ENCODE peak calls at places on chromosomes 6 and 20, in nine cellular contexts. One of them, this sample, is unnamed. For H3K4me1, the result is how much of the 10 kb centered on the place peaks cover.

GRCh38 chr20:60579941-60580515 is 621.8 kb downstream of the CDH26 start:
- DNase-seq in pancreas: no peak
- DNase-seq in naive thymus-derived CD4-positive, alpha-beta T cell: no peak
- DNase-seq in A549: no peak
- DNase-seq in mucosa of descending colon: no peak
- DNase-seq in PC-9: no peak
- DNase-seq in heart right ventricle: no peak
- DNase-seq in A673: peak
- DNase-seq in osteoblast: no peak
- DNase-seq in this sample: no peak

GRCh38 chr6:162058281-162058875 is 669.2 kb downstream of the PRKN start:
- DNase-seq in osteoblast: no peak
- DNase-seq in A673: no peak
- DNase-seq in A549: peak
- DNase-seq in PC-9: no peak
- DNase-seq in pancreas: peak
- DNase-seq in naive thymus-derived CD4-positive, alpha-beta T cell: no peak
- DNase-seq in mucosa of descending colon: no peak
- DNase-seq in heart right ventricle: peak
- DNase-seq in this sample: no peak

GRCh38 chr20:8187740-8188139 is 55.7 kb downstream of the PLCB1 start:
- DNase-seq in naive thymus-derived CD4-positive, alpha-beta T cell: no peak
- DNase-seq in A549: no peak
- DNase-seq in pancreas: no peak
- DNase-seq in osteoblast: peak
- DNase-seq in mucosa of descending colon: no peak
- DNase-seq in A673: no peak
- DNase-seq in PC-9: no peak
- DNase-seq in heart right ventricle: no peak
- DNase-seq in this sample: no peak

GRCh38 chr6:167756594-167756993 is 70.1 kb upstream of the AFDN start:
- DNase-seq in PC-9: no peak
- DNase-seq in A549: no peak
- DNase-seq in naive thymus-derived CD4-positive, alpha-beta T cell: no peak
- DNase-seq in mucosa of descending colon: no peak
- DNase-seq in heart right ventricle: no peak
- DNase-seq in A673: no peak
- DNase-seq in pancreas: no peak
- DNase-seq in osteoblast: peak
- DNase-seq in this sample: no peak

GRCh38 chr6:17894905-17895304 is 92.5 kb downstream of the KIF13A start:
- DNase-seq in pancreas: no peak
- DNase-seq in A549: no peak
- DNase-seq in A673: no peak
- DNase-seq in PC-9: no peak
- DNase-seq in osteoblast: no peak
- DNase-seq in naive thymus-derived CD4-positive, alpha-beta T cell: no peak
- DNase-seq in mucosa of descending colon: no peak
- DNase-seq in heart right ventricle: no peak
- DNase-seq in this sample: no peak

GRCh38 chr6:148335582-148335981 is 7.1 kb upstream of the SASH1 start:
- DNase-seq in mucosa of descending colon: no peak
- DNase-seq in pancreas: no peak
- DNase-seq in A673: no peak
- DNase-seq in heart right ventricle: no peak
- DNase-seq in osteoblast: peak
- DNase-seq in naive thymus-derived CD4-positive, alpha-beta T cell: no peak
- DNase-seq in PC-9: peak
- DNase-seq in A549: peak
- DNase-seq in this sample: no peak

GRCh38 chr6:125859691-125860210 is 69.0 kb downstream of the NCOA7 start:
- DNase-seq in A549: no peak
- DNase-seq in A673: no peak
- DNase-seq in PC-9: no peak
- DNase-seq in naive thymus-derived CD4-positive, alpha-beta T cell: no peak
- DNase-seq in mucosa of descending colon: no peak
- DNase-seq in osteoblast: no peak
- DNase-seq in heart right ventricle: no peak
- DNase-seq in pancreas: no peak
- DNase-seq in this sample: no peak

GRCh38 chr20:62367483-62368302 is 581 bp upstream of the LAMA5 start:
- DNase-seq in mucosa of descending colon: no peak
- DNase-seq in pancreas: peak
- DNase-seq in PC-9: peak
- DNase-seq in naive thymus-derived CD4-positive, alpha-beta T cell: no peak
- DNase-seq in A673: no peak
- DNase-seq in heart right ventricle: no peak
- DNase-seq in osteoblast: no peak
- DNase-seq in A549: no peak
- DNase-seq in this sample: peak

GRCh38 chr6:123901441-123901840 is 97.8 kb downstream of the NKAIN2 start:
- DNase-seq in heart right ventricle: no peak
- DNase-seq in PC-9: no peak
- DNase-seq in osteoblast: no peak
- DNase-seq in A549: no peak
- DNase-seq in pancreas: no peak
- DNase-seq in A673: no peak
- DNase-seq in mucosa of descending colon: no peak
- DNase-seq in naive thymus-derived CD4-positive, alpha-beta T cell: no peak
- DNase-seq in this sample: no peak

GRCh38 chr20:63552481-63553249 is 1.3 kb upstream of the FNDC11 start:
- DNase-seq in A673: no peak
- DNase-seq in pancreas: no peak
- DNase-seq in osteoblast: no peak
- DNase-seq in naive thymus-derived CD4-positive, alpha-beta T cell: peak
- DNase-seq in mucosa of descending colon: no peak
- DNase-seq in heart right ventricle: no peak
- DNase-seq in A549: no peak
- DNase-seq in PC-9: peak
- DNase-seq in this sample: no peak

GRCh38 chr6:408599-409102 is 17.1 kb downstream of the IRF4 start:
- DNase-seq in A549: peak
- DNase-seq in A673: peak
- DNase-seq in pancreas: peak
- DNase-seq in heart right ventricle: peak
- DNase-seq in PC-9: peak
- DNase-seq in osteoblast: peak
- DNase-seq in mucosa of descending colon: no peak
- DNase-seq in naive thymus-derived CD4-positive, alpha-beta T cell: no peak
- DNase-seq in this sample: peak

GRCh38 chr20:36491901-36492617 is 49.3 kb upstream of the MYL9 start:
- DNase-seq in mucosa of descending colon: peak
- DNase-seq in PC-9: no peak
- DNase-seq in heart right ventricle: peak
- DNase-seq in naive thymus-derived CD4-positive, alpha-beta T cell: peak
- DNase-seq in A673: no peak
- DNase-seq in osteoblast: no peak
- DNase-seq in pancreas: no peak
- DNase-seq in A549: no peak
- DNase-seq in this sample: no peak

GRCh38 chr6:14146459-14147096 is 29.0 kb downstream of the CD83 start:
- DNase-seq in A549: no peak
- DNase-seq in mucosa of descending colon: no peak
- DNase-seq in naive thymus-derived CD4-positive, alpha-beta T cell: no peak
- DNase-seq in pancreas: no peak
- DNase-seq in PC-9: no peak
- DNase-seq in A673: no peak
- DNase-seq in osteoblast: no peak
- DNase-seq in heart right ventricle: no peak
- DNase-seq in this sample: no peak

GRCh38 chr6:125868252-125868651 is 77.5 kb downstream of the NCOA7 start:
- DNase-seq in osteoblast: no peak
- DNase-seq in A549: no peak
- DNase-seq in mucosa of descending colon: no peak
- DNase-seq in heart right ventricle: no peak
- DNase-seq in naive thymus-derived CD4-positive, alpha-beta T cell: no peak
- DNase-seq in pancreas: no peak
- DNase-seq in PC-9: no peak
- DNase-seq in A673: no peak
- DNase-seq in this sample: no peak

GRCh38 chr6:86192123-86192522 is 549.4 kb upstream of the SYNCRIP start:
- DNase-seq in A549: no peak
- DNase-seq in osteoblast: no peak
- DNase-seq in heart right ventricle: no peak
- DNase-seq in mucosa of descending colon: no peak
- DNase-seq in pancreas: peak
- DNase-seq in naive thymus-derived CD4-positive, alpha-beta T cell: no peak
- DNase-seq in A673: peak
- DNase-seq in PC-9: no peak
- DNase-seq in this sample: no peak

GRCh38 chr6:33634203-33634727 is 13.1 kb downstream of the ITPR3 start:
- DNase-seq in heart right ventricle: no peak
- DNase-seq in A549: peak
- DNase-seq in PC-9: no peak
- DNase-seq in pancreas: peak
- DNase-seq in mucosa of descending colon: no peak
- DNase-seq in naive thymus-derived CD4-positive, alpha-beta T cell: no peak
- DNase-seq in osteoblast: peak
- DNase-seq in A673: no peak
- DNase-seq in this sample: peak

GRCh38 chr6:124670801-124671200 is 291.4 kb upstream of the RNF217 start:
- DNase-seq in pancreas: no peak
- DNase-seq in A673: no peak
- DNase-seq in osteoblast: no peak
- DNase-seq in A549: no peak
- DNase-seq in naive thymus-derived CD4-positive, alpha-beta T cell: no peak
- DNase-seq in PC-9: no peak
- DNase-seq in mucosa of descending colon: no peak
- DNase-seq in heart right ventricle: no peak
- DNase-seq in this sample: no peak

GRCh38 chr6:113596907-113597583 is 260.1 kb upstream of the MARCKS start:
- DNase-seq in naive thymus-derived CD4-positive, alpha-beta T cell: no peak
- DNase-seq in PC-9: peak
- DNase-seq in heart right ventricle: peak
- DNase-seq in mucosa of descending colon: no peak
- DNase-seq in A549: no peak
- DNase-seq in pancreas: peak
- DNase-seq in osteoblast: peak
- DNase-seq in A673: no peak
- DNase-seq in this sample: no peak

GRCh38 chr20:64212750-64213149 is 42.8 kb upstream of the PCMTD2 start:
- DNase-seq in osteoblast: peak
- DNase-seq in mucosa of descending colon: no peak
- DNase-seq in A549: no peak
- DNase-seq in A673: no peak
- DNase-seq in pancreas: peak
- DNase-seq in PC-9: no peak
- DNase-seq in heart right ventricle: peak
- DNase-seq in naive thymus-derived CD4-positive, alpha-beta T cell: no peak
- DNase-seq in this sample: no peak

GRCh38 chr6:111569951-111570350 is 35.7 kb downstream of the TRAF3IP2 start:
- DNase-seq in A549: no peak
- DNase-seq in heart right ventricle: no peak
- DNase-seq in mucosa of descending colon: no peak
- DNase-seq in osteoblast: no peak
- DNase-seq in naive thymus-derived CD4-positive, alpha-beta T cell: no peak
- DNase-seq in A673: no peak
- DNase-seq in pancreas: no peak
- DNase-seq in PC-9: no peak
- DNase-seq in this sample: no peak
- H3K4me1 ChIP-seq in A549: under half
- H3K4me1 ChIP-seq in heart right ventricle: half or more
- H3K4me1 ChIP-seq in mucosa of descending colon: under half
- H3K4me1 ChIP-seq in osteoblast: under half
- H3K4me1 ChIP-seq in naive thymus-derived CD4-positive, alpha-beta T cell: under half
- H3K4me1 ChIP-seq in A673: half or more
- H3K4me1 ChIP-seq in pancreas: under half
- H3K4me1 ChIP-seq in PC-9: under half
- H3K4me1 ChIP-seq in this sample: under half

GRCh38 chr6:43706788-43707187 is 19.2 kb upstream of the MRPS18A start:
- DNase-seq in pancreas: no peak
- DNase-seq in A673: no peak
- DNase-seq in PC-9: no peak
- DNase-seq in naive thymus-derived CD4-positive, alpha-beta T cell: no peak
- DNase-seq in A549: no peak
- DNase-seq in heart right ventricle: no peak
- DNase-seq in mucosa of descending colon: no peak
- DNase-seq in osteoblast: no peak
- DNase-seq in this sample: no peak
- H3K4me3 ChIP-seq in pancreas: no peak
- H3K4me3 ChIP-seq in A673: no peak
- H3K4me3 ChIP-seq in PC-9: no peak
- H3K4me3 ChIP-seq in naive thymus-derived CD4-positive, alpha-beta T cell: no peak
- H3K4me3 ChIP-seq in A549: no peak
- H3K4me3 ChIP-seq in heart right ventricle: no peak
- H3K4me3 ChIP-seq in mucosa of descending colon: no peak
- H3K4me3 ChIP-seq in osteoblast: no peak
- H3K4me3 ChIP-seq in this sample: no peak

DNA sequence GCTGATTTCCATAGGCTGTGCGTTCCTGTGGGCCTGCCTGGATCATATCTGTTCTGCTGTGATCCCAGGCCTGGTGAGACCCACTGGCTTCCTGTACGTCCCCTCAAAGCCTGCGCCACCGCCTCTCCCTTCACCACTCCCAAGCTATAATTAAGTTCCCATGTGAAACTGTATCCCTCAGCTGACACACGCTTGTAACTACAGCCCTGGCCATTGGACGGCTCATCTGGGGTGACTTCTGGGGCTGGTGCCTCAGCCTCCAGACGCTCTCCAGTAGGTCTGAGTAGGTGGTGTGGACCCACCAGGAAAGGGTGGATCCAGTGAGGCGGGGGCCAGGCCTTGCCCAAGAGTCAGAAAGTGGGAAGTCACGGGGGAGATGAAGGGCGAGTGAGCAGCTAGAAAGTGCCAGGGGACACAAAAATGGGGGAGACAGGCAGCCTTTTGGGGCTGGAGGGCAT is 21.0 kb downstream of the PPARD start:
- DNase-seq in A673: peak
- DNase-seq in naive thymus-derived CD4-positive, alpha-beta T cell: no peak
- DNase-seq in A549: no peak
- DNase-seq in osteoblast: peak
- DNase-seq in PC-9: no peak
- DNase-seq in mucosa of descending colon: no peak
- DNase-seq in pancreas: no peak
- DNase-seq in heart right ventricle: peak
- DNase-seq in this sample: no peak
- H3K4me1 ChIP-seq in A673: under half
- H3K4me1 ChIP-seq in naive thymus-derived CD4-positive, alpha-beta T cell: under half
- H3K4me1 ChIP-seq in A549: under half
- H3K4me1 ChIP-seq in osteoblast: half or more
- H3K4me1 ChIP-seq in PC-9: under half
- H3K4me1 ChIP-seq in mucosa of descending colon: under half
- H3K4me1 ChIP-seq in pancreas: under half
- H3K4me1 ChIP-seq in heart right ventricle: half or more
- H3K4me1 ChIP-seq in this sample: under half

GRCh38 chr6:52663120-52663934 is 7.6 kb upstream of the TMEM14A start:
- DNase-seq in PC-9: peak
- DNase-seq in A549: peak
- DNase-seq in heart right ventricle: peak
- DNase-seq in osteoblast: peak
- DNase-seq in A673: peak
- DNase-seq in naive thymus-derived CD4-positive, alpha-beta T cell: peak
- DNase-seq in pancreas: peak
- DNase-seq in mucosa of descending colon: no peak
- DNase-seq in this sample: no peak
- H3K4me3 ChIP-seq in PC-9: peak
- H3K4me3 ChIP-seq in A549: peak
- H3K4me3 ChIP-seq in heart right ventricle: peak
- H3K4me3 ChIP-seq in osteoblast: peak
- H3K4me3 ChIP-seq in A673: peak
- H3K4me3 ChIP-seq in naive thymus-derived CD4-positive, alpha-beta T cell: peak
- H3K4me3 ChIP-seq in pancreas: peak
- H3K4me3 ChIP-seq in mucosa of descending colon: no peak
- H3K4me3 ChIP-seq in this sample: peak